ENCODE peak calls at places on chromosomes 4 and X, in eight cellular contexts. Y is trophoblast cell; F is ovary; L is upper lobe of right lung; V is tibial nerve; A is colonic mucosa; E is naive thymus-derived CD4-positive, alpha-beta T cell; R is breast epithelium. Q is an unnamed sample. For H3K4me1, the result is how much of the 10 kb centered on the place peaks cover.

GRCh38 chrX:24241822-24242648 is 71.8 kb downstream of the SUPT20HL2 start:
- DNase-seq in Y (no peak), F (no peak), L (no peak), V (no peak), A (no peak), E (no peak), R (no peak), Q (no peak)

GRCh38 chrX:80489166-80489565 is 68.9 kb downstream of the TENT5D start:
- DNase-seq in Y (no peak), F (no peak), L (no peak), V (no peak), A (no peak), E (no peak), R (no peak), Q (no peak)

GRCh38 chr4:1571986-1572385 is 112.1 kb downstream of the FAM53A start:
- DNase-seq in Y (no peak), F (no peak), L (no peak), V (no peak), A (no peak), E (no peak), R (no peak), Q (no peak)

GRCh38 chr4:26433556-26433955 is 56.7 kb downstream of the CCKAR start:
- DNase-seq in Y (no peak), F (no peak), L (no peak), V (no peak), A (no peak), E (no peak), R (no peak), Q (no peak)

GRCh38 chr4:151316645-151317044 is 8.8 kb downstream of the SH3D19 start:
- DNase-seq in Y (no peak), F (no peak), L (no peak), V (no peak), A (peak), E (no peak), R (no peak), Q (no peak)

GRCh38 chr4:136803430-136803829 is 728.9 kb downstream of the PCDH18 start:
- DNase-seq in Y (no peak), F (no peak), L (no peak), V (no peak), A (no peak), E (no peak), R (no peak), Q (no peak)

GRCh38 chrX:9785252-9785943 is 831 bp upstream of the SHROOM2 start:
- DNase-seq in Y (no peak), F (peak), L (no peak), V (no peak), A (no peak), E (no peak), R (no peak), Q (no peak)

GRCh38 chrX:97498093-97498492 is 614.4 kb downstream of the RPA4 start:
- DNase-seq in Y (no peak), F (no peak), L (no peak), V (no peak), A (no peak), E (no peak), R (no peak), Q (no peak)

GRCh38 chr4:150781108-150781663 is 199.2 kb downstream of the MAB21L2 start:
- DNase-seq in Y (no peak), F (no peak), L (no peak), V (no peak), A (no peak), E (no peak), R (no peak), Q (no peak)

GRCh38 chr4:144695721-144696120 is 49.8 kb downstream of the HHIP start:
- DNase-seq in Y (no peak), F (no peak), L (no peak), V (no peak), A (no peak), E (no peak), R (no peak), Q (no peak)

GRCh38 chr4:131248314-131248713 is 1900.8 kb upstream of the PCDH10 start:
- DNase-seq in Y (no peak), F (no peak), L (no peak), V (no peak), A (no peak), E (no peak), R (no peak), Q (no peak)

GRCh38 chr4:8869002-8869878 is 2.4 kb downstream of the HMX1 start:
- DNase-seq in Y (no peak), F (no peak), L (no peak), V (no peak), A (no peak), E (no peak), R (no peak), Q (no peak)

GRCh38 chr4:7169134-7169533 is 23.2 kb upstream of the SORCS2 start:
- DNase-seq in Y (no peak), F (peak), L (peak), V (no peak), A (no peak), E (no peak), R (no peak), Q (no peak)

GRCh38 chrX:103215768-103216085 is 819 bp downstream of the BEX4 start:
- DNase-seq in Y (no peak), F (no peak), L (no peak), V (no peak), A (no peak), E (no peak), R (no peak), Q (no peak)

GRCh38 chr4:3645711-3646221 is 113.5 kb upstream of the LRPAP1 start:
- DNase-seq in Y (no peak), F (no peak), L (no peak), V (no peak), A (no peak), E (no peak), R (no peak), Q (no peak)

GRCh38 chr4:98338761-98339438 is 77.7 kb downstream of the RAP1GDS1 start:
- DNase-seq in Y (no peak), F (no peak), L (no peak), V (no peak), A (no peak), E (no peak), R (no peak), Q (no peak)

GRCh38 chr4:38818441-38818976 is 13.9 kb upstream of the TLR1 start:
- DNase-seq in Y (peak), F (no peak), L (no peak), V (no peak), A (no peak), E (no peak), R (peak), Q (no peak)

GRCh38 chr4:147965056-147965455 is 233.2 kb downstream of the ARHGAP10 start:
- DNase-seq in Y (no peak), F (no peak), L (no peak), V (no peak), A (peak), E (no peak), R (no peak), Q (no peak)

GRCh38 chrX:6228720-6229119 is at the start of gene NLGN4X:
- DNase-seq in Y (no peak), F (no peak), L (no peak), V (no peak), A (no peak), E (no peak), R (no peak), Q (no peak)

GRCh38 chrX:154721155-154721554 is 29.7 kb downstream of the GAB3 start:
- DNase-seq in Y (no peak), F (no peak), L (no peak), V (no peak), A (no peak), E (no peak), R (no peak), Q (no peak)
- H3K4me1 ChIP-seq in Y (under half), F (under half), L (under half), V (under half), A (under half), E (under half), R (under half), Q (under half)

GRCh38 chr4:73715659-73716058 is 24.7 kb upstream of the CXCL8 start:
- DNase-seq in Y (no peak), F (no peak), L (no peak), V (no peak), A (no peak), E (no peak), R (no peak), Q (no peak)
- H3K4me1 ChIP-seq in Y (under half), F (under half), L (under half), V (under half), A (under half), E (under half), R (under half), Q (under half)

DNA sequence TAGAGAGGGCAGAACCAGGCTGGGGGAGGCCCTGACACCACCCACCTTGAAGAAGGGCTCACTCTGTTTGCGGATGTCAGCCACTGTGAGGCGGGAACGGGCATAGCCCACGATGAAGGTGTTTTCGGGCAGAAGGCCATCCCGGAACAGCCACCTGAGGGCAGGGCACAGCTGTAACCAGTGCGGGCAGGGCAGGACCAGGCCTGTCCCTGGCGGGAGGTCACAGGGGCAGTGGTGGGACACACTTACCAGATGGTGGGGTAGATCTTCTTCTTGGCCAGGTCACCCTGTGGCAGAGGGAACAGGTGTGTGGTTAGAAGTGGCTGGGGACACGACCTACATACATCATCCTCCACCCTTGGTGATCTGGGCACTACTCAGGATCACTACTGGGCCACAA is 10.8 kb downstream of the G6PD start:
- DNase-seq in Y (no peak), F (no peak), L (no peak), V (no peak), A (no peak), E (no peak), R (no peak), Q (no peak)
- H3K4me1 ChIP-seq in Y (under half), F (under half), L (under half), V (under half), A (under half), E (under half), R (under half), Q (under half)

DNA sequence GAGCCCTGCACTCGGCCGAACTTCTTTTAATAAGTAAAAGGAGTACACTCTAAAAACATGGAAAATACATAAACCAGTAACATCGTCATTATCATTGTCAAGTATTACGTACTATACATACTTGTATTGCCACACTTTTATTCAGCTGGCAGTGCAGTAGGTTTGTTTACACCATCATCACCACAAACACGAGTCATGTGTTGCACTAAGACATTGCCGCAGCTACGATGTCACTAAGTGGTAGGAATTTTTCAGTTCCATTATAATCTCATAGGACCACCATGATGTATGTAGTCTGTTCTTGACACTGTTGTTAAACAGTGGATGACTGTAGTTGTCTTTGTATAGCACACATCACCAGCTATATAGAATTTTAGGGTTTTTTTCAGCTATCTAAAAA is 48.0 kb upstream of the TMEM131L start:
- DNase-seq in Y (no peak), F (no peak), L (no peak), V (no peak), A (no peak), E (no peak), R (no peak), Q (no peak)
- H3K4me1 ChIP-seq in Y (under half), F (under half), L (under half), V (under half), A (under half), E (under half), R (under half), Q (under half)

GRCh38 chr4:169266661-169267060 is 4.1 kb downstream of the SH3RF1 start:
- DNase-seq in Y (no peak), F (no peak), L (no peak), V (no peak), A (no peak), E (no peak), R (no peak), Q (no peak)
- H3K4me1 ChIP-seq in Y (under half), F (under half), L (under half), V (under half), A (under half), E (under half), R (under half), Q (half or more)

GRCh38 chr4:42625366-42625765 is 31.5 kb downstream of the ATP8A1 start:
- DNase-seq in Y (no peak), F (no peak), L (no peak), V (no peak), A (no peak), E (no peak), R (no peak), Q (no peak)
- H3K4me1 ChIP-seq in Y (under half), F (under half), L (under half), V (under half), A (under half), E (under half), R (under half), Q (under half)

GRCh38 chr4:184447664-184448063 is 26.7 kb downstream of the IRF2 start:
- DNase-seq in Y (no peak), F (no peak), L (no peak), V (no peak), A (no peak), E (no peak), R (no peak), Q (no peak)
- H3K4me1 ChIP-seq in Y (under half), F (under half), L (half or more), V (under half), A (under half), E (under half), R (under half), Q (half or more)

GRCh38 chr4:113639311-113639710 is 122.2 kb downstream of the CAMK2D start:
- DNase-seq in Y (no peak), F (no peak), L (no peak), V (no peak), A (peak), E (no peak), R (no peak), Q (no peak)
- H3K4me1 ChIP-seq in Y (under half), F (under half), L (under half), V (half or more), A (under half), E (under half), R (under half), Q (under half)

Q was measured in vagina.